ENCODE peak calls at places on chromosomes 4 and X, in nine cellular contexts. Z, D, Q, N, M, G, T, L and V are unnamed samples.

GRCh38 chr4:123997116-123997515 is 600.5 kb downstream of the SPRY1 start:
- DNase-seq in D (no peak), Z (no peak), G (no peak), Q (no peak), N (peak), T (no peak), M (no peak), L (no peak), V (no peak)

GRCh38 chrX:66012094-66012534 is 27.8 kb downstream of the VSIG4 start:
- DNase-seq in M (no peak), D (no peak), Z (no peak), T (no peak), Q (no peak), N (no peak), L (no peak), G (peak), V (peak)

GRCh38 chr4:3342182-3342854 is 49.5 kb downstream of the RGS12 start:
- DNase-seq in T (no peak), Z (no peak), G (no peak), N (no peak), L (peak), Q (no peak), M (no peak), D (peak), V (no peak)

GRCh38 chr4:168318266-168318895 is at the start of gene DDX60:
- DNase-seq in M (peak), T (no peak), Z (peak), G (peak), Q (peak), N (peak), L (peak), D (peak), V (peak)

GRCh38 chr4:6452897-6453687 is 19.3 kb downstream of the PPP2R2C start:
- DNase-seq in D (no peak), L (peak), G (no peak), M (no peak), T (no peak), Q (no peak), Z (no peak), N (no peak), V (no peak)

GRCh38 chrX:68139791-68140190 is 293.5 kb downstream of the OPHN1 start:
- DNase-seq in Z (no peak), M (no peak), G (no peak), T (no peak), L (no peak), N (no peak), Q (no peak), D (no peak), V (no peak)

GRCh38 chr4:63541828-63542227 is 867.4 kb downstream of the TECRL start:
- DNase-seq in T (no peak), Z (no peak), D (no peak), M (no peak), L (no peak), G (no peak), N (no peak), Q (no peak), V (no peak)

GRCh38 chr4:75547647-75548387 is 8.0 kb upstream of the ODAPH start:
- DNase-seq in L (no peak), N (no peak), D (no peak), T (no peak), G (no peak), Q (no peak), M (no peak), Z (peak), V (peak)

GRCh38 chr4:83860200-83860599 is 324.3 kb downstream of the GPAT3 start:
- DNase-seq in Q (no peak), N (no peak), Z (no peak), T (no peak), M (no peak), D (peak), L (no peak), G (no peak), V (no peak)

GRCh38 chr4:186765138-186765537 is 41.5 kb upstream of the FAT1 start:
- DNase-seq in G (no peak), T (no peak), L (no peak), M (peak), N (peak), Z (peak), D (no peak), Q (no peak), V (peak)

GRCh38 chrX:31555506-31555905 is 483.7 kb upstream of the FTHL17 start:
- DNase-seq in L (no peak), M (no peak), Q (no peak), T (no peak), G (no peak), D (no peak), N (no peak), Z (no peak), V (peak)